ENCODE peak calls at places on chromosomes 3 and 15, in five cellular contexts. I, P, A, X and T are unnamed samples.
A peak's percentile ranks its signal among the peaks of the same experiment; 100 is the strongest.

GRCh38 chr3:53045784-53046170 is at the start of gene SFMBT1:
- DNase-seq in I (peak; percentile 76), P (peak; percentile 49), A (peak; percentile 62), X (no peak), T (peak; percentile 53)

GRCh38 chr15:83714888-83715287 is 61.0 kb downstream of the ADAMTSL3 start:
- DNase-seq in I (no peak), P (no peak), A (no peak), X (no peak), T (no peak)

GRCh38 chr3:140092883-140093536 is 158.0 kb downstream of the CLSTN2 start:
- DNase-seq in I (no peak), P (no peak), A (no peak), X (no peak), T (peak; percentile 42)

GRCh38 chr3:112001516-112001915 is 2.8 kb downstream of the TAGLN3 start:
- DNase-seq in I (no peak), P (no peak), A (no peak), X (no peak), T (no peak)

GRCh38 chr3:159130108-159130507 is 328.3 kb downstream of the MFSD1 start:
- DNase-seq in I (no peak), P (peak; percentile 1), A (no peak), X (peak; percentile 5), T (peak; percentile 44)

GRCh38 chr15:100909582-100909981 is 9.6 kb upstream of the LRRK1 start:
- DNase-seq in I (no peak), P (no peak), A (no peak), X (no peak), T (no peak)

GRCh38 chr15:48352474-48353072 is 21.3 kb downstream of the DUT start:
- DNase-seq in I (peak; percentile 59), P (peak; percentile 69), A (peak; percentile 71), X (peak; percentile 19), T (peak; percentile 54)

GRCh38 chr15:99306694-99307338 is 55.5 kb downstream of the LRRC28 start:
- DNase-seq in I (peak; percentile 48), P (peak; percentile 8), A (peak; percentile 34), X (no peak), T (no peak)

GRCh38 chr3:69770976-69771634 is 31.8 kb downstream of the MITF start:
- DNase-seq in I (no peak), P (peak; percentile 87), A (peak; percentile 91), X (no peak), T (no peak)

DNA sequence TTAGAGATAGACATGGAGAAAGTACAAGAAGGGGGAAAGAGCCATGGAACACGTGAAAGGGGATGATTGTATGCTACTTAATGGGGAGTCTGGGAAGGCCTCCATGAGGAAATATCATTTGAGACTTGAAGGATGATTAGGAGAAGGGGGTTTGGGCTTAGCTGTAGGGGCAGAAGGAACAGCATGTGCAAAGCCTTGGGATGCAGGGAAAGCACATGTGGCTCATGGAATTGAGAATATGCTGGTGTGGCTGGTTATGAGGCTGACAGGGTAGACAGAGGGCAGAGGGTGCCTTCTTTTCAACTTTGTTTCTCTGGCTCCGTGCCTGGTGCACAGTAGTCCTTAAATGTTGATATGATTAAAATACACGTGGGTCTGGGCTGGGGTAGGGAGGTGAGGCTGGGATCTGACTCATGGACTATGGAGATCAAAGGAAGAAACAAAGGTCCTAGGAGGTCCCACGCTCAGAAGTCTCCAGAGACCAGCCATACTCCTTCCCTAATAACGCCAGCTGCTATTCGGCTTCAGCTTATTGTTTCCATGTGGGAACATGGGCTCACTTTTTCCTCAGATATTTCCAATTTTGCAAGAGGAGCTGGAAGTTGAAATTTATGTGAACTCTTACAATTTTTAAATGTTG is 1.1 kb downstream of the GTF2E1 start:
- DNase-seq in I (no peak), P (peak; percentile 13), A (no peak), X (no peak), T (no peak)
- H3K4ac ChIP-seq in I (no peak overlapping the region), P (peak overlapping the region; percentile 69), A (peak overlapping the region; percentile 19), X (no peak overlapping the region), T (no peak overlapping the region)

DNA sequence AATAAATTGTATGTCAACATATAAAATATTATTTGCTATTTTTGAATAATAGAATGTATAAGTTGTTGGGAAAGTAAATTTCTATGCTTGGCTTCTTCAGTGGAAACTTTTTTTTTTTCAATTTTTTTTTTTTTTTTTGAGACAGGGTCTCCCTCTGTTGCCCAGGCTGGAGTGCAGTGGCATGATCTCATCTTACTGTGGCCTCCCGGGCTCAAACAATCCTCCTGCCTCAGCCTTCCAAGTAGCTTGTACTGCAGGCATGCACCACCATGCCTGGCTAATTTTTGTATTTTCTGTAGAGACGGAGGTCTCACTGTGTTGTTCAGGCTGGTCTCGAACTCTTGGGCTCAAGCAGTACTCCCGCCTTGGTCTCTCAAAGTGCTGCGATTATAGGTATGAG is 16.8 kb downstream of the MBNL1 start:
- DNase-seq in I (no peak), P (no peak), A (no peak), X (no peak), T (no peak)
- H2AK5ac ChIP-seq in I (no peak overlapping the region), P (no peak overlapping the region), A (no peak overlapping the region), X (no peak overlapping the region), T (no peak overlapping the region)

GRCh38 chr15:70261083-70261482 is 163.4 kb upstream of the TLE3 start:
- DNase-seq in I (no peak), P (no peak), A (no peak), X (no peak), T (no peak)
- H3K14ac ChIP-seq in I (no peak overlapping the region), P (no peak overlapping the region), A (no peak overlapping the region), X (no peak overlapping the region), T (no peak overlapping the region)

GRCh38 chr3:39147711-39148115 is 5.7 kb downstream of the CSRNP1 start:
- DNase-seq in I (no peak), P (peak; percentile 55), A (no peak), X (no peak), T (no peak)
- H3K4ac ChIP-seq in I (no peak overlapping the region), P (peak overlapping the region; percentile 96), A (peak overlapping the region; percentile 64), X (no peak overlapping the region), T (no peak overlapping the region)

GRCh38 chr3:196941846-196942225 is 492 bp downstream of the NCBP2 start:
- DNase-seq in I (no peak), P (peak; percentile 51), A (no peak), X (no peak), T (no peak)

GRCh38 chr3:196947136-196947859 is 5.0 kb upstream of the NCBP2 start:
- DNase-seq in I (no peak), P (no peak), A (no peak), X (no peak), T (peak; percentile 47)

GRCh38 chr3:196938124-196938523 is 4.2 kb downstream of the NCBP2 start:
- DNase-seq in I (no peak), P (no peak), A (no peak), X (no peak), T (no peak)

GRCh38 chr3:196942915-196943277 is 568 bp upstream of the NCBP2 start:
- DNase-seq in I (no peak), P (no peak), A (peak; percentile 27), X (no peak), T (no peak)

DNA sequence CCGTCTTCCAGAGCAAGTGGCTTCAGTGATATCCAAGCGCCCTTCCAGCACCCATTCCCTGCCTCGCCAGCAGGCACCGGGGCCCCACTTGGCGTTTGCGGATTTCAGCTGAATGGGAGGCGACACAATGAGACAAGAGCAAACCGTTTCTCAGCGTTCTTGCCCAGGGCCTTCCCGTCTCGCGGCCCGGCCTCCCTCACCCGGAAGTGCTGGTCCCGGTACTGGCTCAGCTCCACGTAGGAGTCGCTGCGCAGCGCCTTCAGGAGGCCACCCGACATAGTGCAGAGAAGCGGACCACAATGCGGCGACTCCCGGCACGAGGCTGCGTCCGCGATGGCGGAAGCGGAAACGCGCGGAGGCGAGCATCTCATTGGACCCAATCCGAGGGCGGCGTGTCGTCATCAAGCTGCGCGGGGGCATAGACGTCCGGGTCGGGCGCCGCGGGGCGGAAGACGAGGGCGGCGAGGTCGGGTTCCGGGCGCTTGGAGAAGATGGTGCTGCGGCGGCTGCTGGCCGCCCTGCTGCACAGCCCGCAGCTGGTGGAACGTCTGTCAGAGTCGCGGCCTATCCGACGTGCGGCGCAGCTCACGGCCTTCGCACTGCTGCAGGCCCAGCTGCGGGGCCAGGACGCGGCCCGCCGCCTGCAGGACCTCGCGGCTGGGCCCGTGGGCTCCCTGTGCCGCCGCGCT is at the start of gene NCBP2:
- DNase-seq in I (peak; percentile 97), P (peak; percentile 98), A (peak; percentile 98), X (peak; percentile 94), T (peak; percentile 98)
- H2AK5ac ChIP-seq in I (peak within 1 kb of the TSS; percentile 85), P (peak within 1 kb of the TSS; percentile 72), A (no peak within 1 kb of the TSS), X (no peak within 1 kb of the TSS), T (no peak within 1 kb of the TSS)

DNA sequence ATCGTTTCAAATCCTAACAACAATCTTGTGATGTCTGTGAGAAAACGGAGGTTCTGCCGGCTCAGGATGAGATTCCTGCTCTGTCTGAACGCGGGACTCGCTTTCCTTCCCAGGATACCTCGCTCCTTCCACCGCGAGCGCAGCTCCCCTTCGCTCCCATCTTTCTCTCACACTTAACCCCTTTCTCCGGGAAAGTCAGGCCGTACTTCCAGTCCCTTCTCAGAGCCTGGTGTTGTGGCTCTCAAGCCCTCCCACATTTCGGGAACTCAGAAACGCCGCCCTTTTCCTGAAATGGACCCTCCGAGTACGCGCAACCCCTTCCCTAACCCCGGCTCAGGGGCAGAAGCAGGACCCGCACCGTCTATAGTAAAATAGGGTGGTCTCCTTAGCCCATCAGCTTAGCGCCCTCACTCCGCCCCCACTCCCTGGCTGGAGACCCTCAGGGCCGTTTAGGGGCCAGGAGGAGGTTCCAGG is 377 bp upstream of the FEM1B start:
- DNase-seq in I (peak; percentile 70), P (peak; percentile 48), A (no peak), X (no peak), T (no peak)
- H3K14ac ChIP-seq in I (no peak overlapping the region), P (peak overlapping the region; percentile 93), A (no peak overlapping the region), X (no peak overlapping the region), T (peak overlapping the region; percentile 57)